ENCODE peak calls at places on chromosomes 12 and 14, in nine cellular contexts. G is midbrain, V is IMR-90, E is AG08395, M is neural crest cell, Y is small intestine, H is HEK293T, R is fibroblast of lung, I is GM12864. Z is an unnamed sample.

GRCh38 chr12:105931762-105932587 is 206.8 kb downstream of the NUAK1 start:
- DNase-seq in M (no peak), H (no peak), E (no peak), Y (no peak), R (no peak), I (no peak), V (no peak), G (no peak), Z (no peak)

GRCh38 chr12:30000401-30000800 is 216.7 kb upstream of the TMTC1 start:
- DNase-seq in I (no peak), G (no peak), R (peak), E (no peak), Y (no peak), M (no peak), V (no peak), H (no peak), Z (no peak)

GRCh38 chr12:65248656-65249633 is 29.5 kb upstream of the MSRB3 start:
- DNase-seq in M (no peak), H (no peak), V (no peak), G (no peak), I (no peak), Y (no peak), R (no peak), E (no peak), Z (no peak)

GRCh38 chr12:76346236-76346635 is 2.0 kb downstream of the BBS10 start:
- DNase-seq in E (no peak), G (no peak), Y (no peak), V (peak), M (no peak), R (peak), H (no peak), I (no peak), Z (no peak)

GRCh38 chr12:90854136-90854689 is 100.8 kb downstream of the CCER1 start:
- DNase-seq in V (peak), E (peak), G (peak), Y (peak), R (peak), I (no peak), H (peak), M (no peak), Z (no peak)

GRCh38 chr14:91975763-91976162 is 28.3 kb upstream of the FBLN5 start:
- DNase-seq in I (no peak), G (no peak), V (no peak), M (no peak), E (no peak), R (no peak), Y (no peak), H (no peak), Z (no peak)

GRCh38 chr14:67532998-67533753 is at the start of gene PLEKHH1:
- DNase-seq in V (peak), R (peak), E (peak), G (peak), Y (peak), H (peak), I (no peak), M (peak), Z (no peak)

GRCh38 chr12:30979371-30980259 is 53.1 kb downstream of the TSPAN11 start:
- DNase-seq in R (no peak), H (no peak), Y (no peak), G (no peak), V (no peak), E (peak), M (no peak), I (no peak), Z (no peak)

GRCh38 chr14:71289536-71289935 is 382.3 kb downstream of the PCNX1 start:
- DNase-seq in V (no peak), M (no peak), Y (peak), E (no peak), I (peak), H (no peak), R (no peak), G (no peak), Z (no peak)

GRCh38 chr14:69475194-69475818 is 9.2 kb upstream of the PLEKHD1 start:
- DNase-seq in H (peak), V (peak), Y (peak), E (no peak), I (no peak), R (peak), G (no peak), M (no peak), Z (no peak)

GRCh38 chr14:65958664-65959562 is 527.3 kb upstream of the CCDC196 start:
- DNase-seq in V (peak), H (peak), G (no peak), I (peak), Y (peak), E (peak), M (no peak), R (peak), Z (no peak)

GRCh38 chr12:120211904-120212283 is 11.0 kb upstream of the RPLP0 start:
- DNase-seq in M (no peak), Y (no peak), H (no peak), V (no peak), I (no peak), G (no peak), R (no peak), E (no peak), Z (no peak)

GRCh38 chr14:58501214-58501816 is 73.8 kb downstream of the KIAA0586 start:
- DNase-seq in G (peak), R (peak), Y (peak), V (peak), H (peak), E (peak), M (no peak), I (peak), Z (peak)

GRCh38 chr14:102885686-102886447 is 36.6 kb upstream of the AMN start:
- DNase-seq in E (no peak), R (no peak), H (no peak), Y (no peak), M (no peak), I (no peak), G (no peak), V (no peak), Z (no peak)

GRCh38 chr12:54465857-54466499 is 7.4 kb downstream of the GTSF1 start:
- DNase-seq in V (no peak), I (no peak), E (no peak), H (no peak), M (no peak), Y (no peak), R (no peak), G (no peak), Z (no peak)

GRCh38 chr14:104094709-104095425 is 9.4 kb downstream of the ASPG start:
- DNase-seq in I (no peak), M (peak), Y (peak), R (peak), V (no peak), E (peak), H (peak), G (peak), Z (no peak)

GRCh38 chr14:22268875-22269274 is 320.1 kb downstream of the DAD1 start:
- DNase-seq in H (no peak), E (no peak), V (peak), I (no peak), G (no peak), R (peak), M (no peak), Y (peak), Z (peak)

GRCh38 chr12:20455001-20455706 is 86.8 kb downstream of the PDE3A start:
- DNase-seq in R (no peak), Y (no peak), I (no peak), G (no peak), H (no peak), V (no peak), E (no peak), M (no peak), Z (no peak)

GRCh38 chr14:56855891-56856461 is 45.7 kb upstream of the OTX2 start:
- DNase-seq in I (no peak), Y (peak), M (peak), V (no peak), H (peak), R (no peak), G (no peak), E (no peak), Z (no peak)

GRCh38 chr12:109923481-109924245 is 23.6 kb downstream of the TCHP start:
- DNase-seq in R (no peak), E (no peak), V (no peak), G (no peak), M (no peak), I (no peak), H (no peak), Y (no peak), Z (no peak)

GRCh38 chr12:42985506-42985905 is 396.0 kb upstream of the PRICKLE1 start:
- DNase-seq in I (no peak), R (no peak), H (no peak), V (peak), E (no peak), M (no peak), Y (no peak), G (no peak), Z (no peak)

GRCh38 chr12:25283006-25283405 is 32.3 kb upstream of the KRAS start:
- DNase-seq in H (no peak), M (no peak), E (no peak), R (no peak), V (peak), I (no peak), Y (no peak), G (no peak), Z (no peak)

GRCh38 chr14:45271858-45272537 is 19.0 kb upstream of the MIS18BP1 start:
- DNase-seq in V (no peak), H (no peak), M (no peak), G (no peak), R (no peak), E (no peak), I (no peak), Y (no peak), Z (no peak)

GRCh38 chr12:106246891-106247730 is 709 bp downstream of the CKAP4 start:
- DNase-seq in G (peak), M (peak), E (peak), R (peak), I (no peak), V (peak), Y (peak), H (peak), Z (no peak)

GRCh38 chr14:76419399-76419798 is 43.5 kb downstream of the ESRRB start:
- DNase-seq in V (no peak), M (no peak), Y (no peak), R (no peak), G (no peak), H (no peak), I (no peak), E (no peak), Z (no peak)

Z was measured in keratinocyte.